ENCODE peak calls at places on chromosomes 11 and 22, in eight cellular contexts. One of them, this sample, is unnamed. For H3K9me3, the result is how much of the 10 kb centered on the place peaks cover.

GRCh38 chr11:33999393-33999792 is 52.1 kb upstream of the CAPRIN1 start:
- DNase-seq in CD8-positive, alpha-beta T cell: no peak
- DNase-seq in prostate gland: no peak
- DNase-seq in small intestine: no peak
- DNase-seq in neural progenitor cell: no peak
- DNase-seq in RWPE2: no peak
- DNase-seq in A549: no peak
- DNase-seq in CD4-positive, CD25-positive, alpha-beta regulatory T cell: no peak
- DNase-seq in this sample: no peak

GRCh38 chr11:71076525-71077304 is 175.7 kb downstream of the SHANK2 start:
- DNase-seq in neural progenitor cell: no peak
- DNase-seq in A549: no peak
- DNase-seq in prostate gland: no peak
- DNase-seq in small intestine: no peak
- DNase-seq in CD8-positive, alpha-beta T cell: no peak
- DNase-seq in RWPE2: no peak
- DNase-seq in CD4-positive, CD25-positive, alpha-beta regulatory T cell: no peak
- DNase-seq in this sample: no peak

GRCh38 chr22:31800065-31800464 is 46.2 kb downstream of the DEPDC5 start:
- DNase-seq in RWPE2: no peak
- DNase-seq in CD8-positive, alpha-beta T cell: no peak
- DNase-seq in prostate gland: no peak
- DNase-seq in CD4-positive, CD25-positive, alpha-beta regulatory T cell: no peak
- DNase-seq in neural progenitor cell: no peak
- DNase-seq in A549: peak
- DNase-seq in small intestine: no peak
- DNase-seq in this sample: no peak

GRCh38 chr11:77401486-77402217 is 72.2 kb downstream of the PAK1 start:
- DNase-seq in neural progenitor cell: no peak
- DNase-seq in small intestine: no peak
- DNase-seq in A549: no peak
- DNase-seq in CD4-positive, CD25-positive, alpha-beta regulatory T cell: no peak
- DNase-seq in CD8-positive, alpha-beta T cell: no peak
- DNase-seq in prostate gland: no peak
- DNase-seq in RWPE2: no peak
- DNase-seq in this sample: no peak

GRCh38 chr11:19953909-19954308 is 206.4 kb downstream of the DBX1 start:
- DNase-seq in RWPE2: no peak
- DNase-seq in small intestine: peak
- DNase-seq in prostate gland: no peak
- DNase-seq in CD8-positive, alpha-beta T cell: no peak
- DNase-seq in CD4-positive, CD25-positive, alpha-beta regulatory T cell: no peak
- DNase-seq in neural progenitor cell: peak
- DNase-seq in A549: peak
- DNase-seq in this sample: no peak

GRCh38 chr11:64438986-64439771 is 80.2 kb downstream of the RPS6KA4 start:
- DNase-seq in CD4-positive, CD25-positive, alpha-beta regulatory T cell: no peak
- DNase-seq in RWPE2: no peak
- DNase-seq in prostate gland: no peak
- DNase-seq in neural progenitor cell: no peak
- DNase-seq in A549: no peak
- DNase-seq in small intestine: no peak
- DNase-seq in CD8-positive, alpha-beta T cell: no peak
- DNase-seq in this sample: no peak

GRCh38 chr11:79396001-79396400 is 44.8 kb downstream of the TENM4 start:
- DNase-seq in A549: no peak
- DNase-seq in RWPE2: no peak
- DNase-seq in CD4-positive, CD25-positive, alpha-beta regulatory T cell: no peak
- DNase-seq in CD8-positive, alpha-beta T cell: no peak
- DNase-seq in prostate gland: no peak
- DNase-seq in neural progenitor cell: no peak
- DNase-seq in small intestine: no peak
- DNase-seq in this sample: no peak

GRCh38 chr22:33923660-33924246 is 3.5 kb upstream of the LARGE1 start:
- DNase-seq in CD4-positive, CD25-positive, alpha-beta regulatory T cell: no peak
- DNase-seq in neural progenitor cell: peak
- DNase-seq in A549: peak
- DNase-seq in CD8-positive, alpha-beta T cell: no peak
- DNase-seq in small intestine: peak
- DNase-seq in RWPE2: no peak
- DNase-seq in prostate gland: peak
- DNase-seq in this sample: no peak

GRCh38 chr11:78952866-78953265 is 378.2 kb upstream of the NARS2 start:
- DNase-seq in RWPE2: no peak
- DNase-seq in neural progenitor cell: no peak
- DNase-seq in CD8-positive, alpha-beta T cell: no peak
- DNase-seq in small intestine: no peak
- DNase-seq in prostate gland: no peak
- DNase-seq in CD4-positive, CD25-positive, alpha-beta regulatory T cell: no peak
- DNase-seq in A549: no peak
- DNase-seq in this sample: no peak

GRCh38 chr22:47366026-47366767 is 603.7 kb downstream of the TBC1D22A start:
- DNase-seq in CD4-positive, CD25-positive, alpha-beta regulatory T cell: no peak
- DNase-seq in RWPE2: no peak
- DNase-seq in A549: no peak
- DNase-seq in small intestine: no peak
- DNase-seq in neural progenitor cell: no peak
- DNase-seq in CD8-positive, alpha-beta T cell: no peak
- DNase-seq in prostate gland: no peak
- DNase-seq in this sample: no peak

GRCh38 chr22:47370448-47371262 is 608.2 kb downstream of the TBC1D22A start:
- DNase-seq in prostate gland: no peak
- DNase-seq in RWPE2: peak
- DNase-seq in small intestine: no peak
- DNase-seq in neural progenitor cell: no peak
- DNase-seq in CD4-positive, CD25-positive, alpha-beta regulatory T cell: no peak
- DNase-seq in CD8-positive, alpha-beta T cell: no peak
- DNase-seq in A549: no peak
- DNase-seq in this sample: no peak

GRCh38 chr22:47369431-47370015 is 607.1 kb downstream of the TBC1D22A start:
- DNase-seq in prostate gland: no peak
- DNase-seq in neural progenitor cell: no peak
- DNase-seq in CD4-positive, CD25-positive, alpha-beta regulatory T cell: no peak
- DNase-seq in RWPE2: peak
- DNase-seq in CD8-positive, alpha-beta T cell: no peak
- DNase-seq in A549: no peak
- DNase-seq in small intestine: no peak
- DNase-seq in this sample: no peak

GRCh38 chr22:47369020-47369419 is 606.6 kb downstream of the TBC1D22A start:
- DNase-seq in CD8-positive, alpha-beta T cell: no peak
- DNase-seq in prostate gland: no peak
- DNase-seq in neural progenitor cell: no peak
- DNase-seq in small intestine: no peak
- DNase-seq in CD4-positive, CD25-positive, alpha-beta regulatory T cell: no peak
- DNase-seq in A549: no peak
- DNase-seq in RWPE2: peak
- DNase-seq in this sample: no peak

GRCh38 chr22:47367107-47367690 is 604.7 kb downstream of the TBC1D22A start:
- DNase-seq in prostate gland: no peak
- DNase-seq in CD8-positive, alpha-beta T cell: no peak
- DNase-seq in neural progenitor cell: no peak
- DNase-seq in A549: no peak
- DNase-seq in small intestine: no peak
- DNase-seq in RWPE2: no peak
- DNase-seq in CD4-positive, CD25-positive, alpha-beta regulatory T cell: no peak
- DNase-seq in this sample: no peak
- H3K9me3 ChIP-seq in prostate gland: under half
- H3K9me3 ChIP-seq in CD8-positive, alpha-beta T cell: under half
- H3K9me3 ChIP-seq in neural progenitor cell: under half
- H3K9me3 ChIP-seq in A549: under half
- H3K9me3 ChIP-seq in small intestine: under half
- H3K9me3 ChIP-seq in RWPE2: under half
- H3K9me3 ChIP-seq in CD4-positive, CD25-positive, alpha-beta regulatory T cell: under half
- H3K9me3 ChIP-seq in this sample: under half

GRCh38 chr22:48826546-48826945 is 1001.1 kb downstream of the BRD1 start:
- DNase-seq in CD8-positive, alpha-beta T cell: no peak
- DNase-seq in neural progenitor cell: no peak
- DNase-seq in small intestine: no peak
- DNase-seq in prostate gland: no peak
- DNase-seq in CD4-positive, CD25-positive, alpha-beta regulatory T cell: no peak
- DNase-seq in A549: no peak
- DNase-seq in RWPE2: no peak
- DNase-seq in this sample: no peak

GRCh38 chr22:48829908-48830307 is 997.8 kb downstream of the BRD1 start:
- DNase-seq in CD4-positive, CD25-positive, alpha-beta regulatory T cell: no peak
- DNase-seq in prostate gland: no peak
- DNase-seq in CD8-positive, alpha-beta T cell: no peak
- DNase-seq in small intestine: no peak
- DNase-seq in RWPE2: no peak
- DNase-seq in neural progenitor cell: no peak
- DNase-seq in A549: no peak
- DNase-seq in this sample: no peak

GRCh38 chr22:48827904-48828555 is 999.6 kb downstream of the BRD1 start:
- DNase-seq in prostate gland: no peak
- DNase-seq in A549: no peak
- DNase-seq in RWPE2: no peak
- DNase-seq in small intestine: no peak
- DNase-seq in CD8-positive, alpha-beta T cell: no peak
- DNase-seq in CD4-positive, CD25-positive, alpha-beta regulatory T cell: no peak
- DNase-seq in neural progenitor cell: no peak
- DNase-seq in this sample: no peak

GRCh38 chr22:48827228-48827810 is 1000.4 kb downstream of the BRD1 start:
- DNase-seq in A549: no peak
- DNase-seq in CD8-positive, alpha-beta T cell: no peak
- DNase-seq in small intestine: no peak
- DNase-seq in CD4-positive, CD25-positive, alpha-beta regulatory T cell: no peak
- DNase-seq in prostate gland: no peak
- DNase-seq in neural progenitor cell: no peak
- DNase-seq in RWPE2: no peak
- DNase-seq in this sample: no peak

DNA sequence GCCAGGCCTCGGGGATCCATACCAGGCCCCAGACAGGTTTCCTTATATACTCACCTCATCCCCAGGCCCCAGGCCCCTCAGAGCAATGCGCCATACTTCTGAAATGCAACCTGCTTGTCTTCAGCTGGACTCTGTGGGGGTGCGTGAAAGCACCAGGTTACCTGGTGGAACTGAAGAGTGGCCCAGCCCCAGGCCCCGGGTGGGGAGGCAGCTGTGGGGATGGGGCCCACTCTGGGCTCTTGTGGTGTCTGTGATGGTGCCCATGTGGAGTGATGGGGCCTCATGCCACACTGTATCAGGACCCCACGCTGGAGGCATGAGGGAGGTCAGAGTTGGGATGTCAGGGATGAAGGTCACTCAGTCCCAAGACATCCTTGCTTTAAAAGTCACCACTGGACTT is 999.0 kb downstream of the BRD1 start:
- DNase-seq in neural progenitor cell: no peak
- DNase-seq in CD8-positive, alpha-beta T cell: no peak
- DNase-seq in prostate gland: no peak
- DNase-seq in small intestine: no peak
- DNase-seq in A549: no peak
- DNase-seq in CD4-positive, CD25-positive, alpha-beta regulatory T cell: no peak
- DNase-seq in RWPE2: no peak
- DNase-seq in this sample: no peak
- H3K9me3 ChIP-seq in neural progenitor cell: under half
- H3K9me3 ChIP-seq in CD8-positive, alpha-beta T cell: under half
- H3K9me3 ChIP-seq in prostate gland: under half
- H3K9me3 ChIP-seq in small intestine: under half
- H3K9me3 ChIP-seq in A549: under half
- H3K9me3 ChIP-seq in CD4-positive, CD25-positive, alpha-beta regulatory T cell: under half
- H3K9me3 ChIP-seq in RWPE2: under half
- H3K9me3 ChIP-seq in this sample: under half

GRCh38 chr22:42986115-42986514 is 28.8 kb downstream of the PACSIN2 start:
- DNase-seq in RWPE2: no peak
- DNase-seq in prostate gland: no peak
- DNase-seq in neural progenitor cell: no peak
- DNase-seq in small intestine: no peak
- DNase-seq in A549: no peak
- DNase-seq in CD8-positive, alpha-beta T cell: no peak
- DNase-seq in CD4-positive, CD25-positive, alpha-beta regulatory T cell: no peak
- DNase-seq in this sample: no peak
- H3K9me3 ChIP-seq in RWPE2: under half
- H3K9me3 ChIP-seq in prostate gland: under half
- H3K9me3 ChIP-seq in neural progenitor cell: under half
- H3K9me3 ChIP-seq in small intestine: under half
- H3K9me3 ChIP-seq in A549: under half
- H3K9me3 ChIP-seq in CD8-positive, alpha-beta T cell: under half
- H3K9me3 ChIP-seq in CD4-positive, CD25-positive, alpha-beta regulatory T cell: under half
- H3K9me3 ChIP-seq in this sample: under half

GRCh38 chr11:54946429-54946828 is 239.8 kb downstream of the OR4A5 start:
- DNase-seq in neural progenitor cell: no peak
- DNase-seq in A549: no peak
- DNase-seq in small intestine: no peak
- DNase-seq in RWPE2: no peak
- DNase-seq in CD4-positive, CD25-positive, alpha-beta regulatory T cell: no peak
- DNase-seq in CD8-positive, alpha-beta T cell: no peak
- DNase-seq in prostate gland: no peak
- DNase-seq in this sample: no peak

DNA sequence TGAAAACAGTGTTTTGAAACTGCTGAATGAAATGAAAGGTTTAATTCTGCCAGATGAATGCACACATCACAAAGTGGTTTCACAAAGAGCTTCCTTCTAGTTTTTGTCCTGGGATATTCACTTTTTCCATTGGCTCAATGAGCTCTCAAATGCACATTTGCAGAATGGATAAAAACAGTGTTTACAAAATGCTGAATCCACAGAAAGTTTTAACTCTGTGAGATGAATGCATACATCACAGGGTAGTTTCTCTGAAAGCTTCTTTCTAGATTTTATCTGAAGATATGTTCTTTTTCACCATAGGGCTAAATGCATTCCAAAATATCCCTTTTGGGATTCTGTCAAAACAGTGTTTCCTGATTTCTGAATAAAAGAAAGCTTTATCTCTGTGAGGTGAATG is 237.6 kb downstream of the OR4A5 start:
- DNase-seq in neural progenitor cell: no peak
- DNase-seq in A549: no peak
- DNase-seq in small intestine: no peak
- DNase-seq in prostate gland: no peak
- DNase-seq in CD4-positive, CD25-positive, alpha-beta regulatory T cell: no peak
- DNase-seq in RWPE2: no peak
- DNase-seq in CD8-positive, alpha-beta T cell: no peak
- DNase-seq in this sample: no peak
- H3K9me3 ChIP-seq in neural progenitor cell: half or more
- H3K9me3 ChIP-seq in A549: under half
- H3K9me3 ChIP-seq in small intestine: under half
- H3K9me3 ChIP-seq in prostate gland: under half
- H3K9me3 ChIP-seq in CD4-positive, CD25-positive, alpha-beta regulatory T cell: under half
- H3K9me3 ChIP-seq in RWPE2: under half
- H3K9me3 ChIP-seq in CD8-positive, alpha-beta T cell: under half
- H3K9me3 ChIP-seq in this sample: under half

GRCh38 chr11:55849037-55849436 is 10.5 kb downstream of the OR5D16 start:
- DNase-seq in small intestine: no peak
- DNase-seq in A549: no peak
- DNase-seq in CD4-positive, CD25-positive, alpha-beta regulatory T cell: no peak
- DNase-seq in RWPE2: no peak
- DNase-seq in CD8-positive, alpha-beta T cell: no peak
- DNase-seq in prostate gland: no peak
- DNase-seq in neural progenitor cell: no peak
- DNase-seq in this sample: no peak
- H3K9me3 ChIP-seq in small intestine: under half
- H3K9me3 ChIP-seq in A549: under half
- H3K9me3 ChIP-seq in CD4-positive, CD25-positive, alpha-beta regulatory T cell: under half
- H3K9me3 ChIP-seq in RWPE2: under half
- H3K9me3 ChIP-seq in CD8-positive, alpha-beta T cell: under half
- H3K9me3 ChIP-seq in prostate gland: under half
- H3K9me3 ChIP-seq in neural progenitor cell: under half
- H3K9me3 ChIP-seq in this sample: under half

DNA sequence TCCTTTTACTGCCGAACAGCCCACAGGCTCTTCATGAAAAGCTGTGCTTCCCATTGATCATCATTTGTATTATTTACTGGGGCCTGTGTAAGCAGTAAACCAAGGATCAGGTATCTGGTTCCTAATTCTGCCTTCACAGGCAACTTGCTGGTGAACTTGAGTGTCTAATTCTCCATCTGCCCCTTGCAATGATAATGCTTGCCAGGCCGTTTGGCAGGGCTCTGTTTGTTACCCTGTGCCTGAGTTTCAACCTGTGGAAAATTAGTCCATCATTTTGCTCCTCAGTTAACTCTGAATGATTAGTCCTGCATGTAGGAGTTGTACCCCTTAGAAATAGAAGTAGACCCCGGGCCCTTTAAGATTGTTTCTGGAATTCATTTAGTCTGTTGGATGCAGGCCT is 298.4 kb upstream of the CADM1 start:
- DNase-seq in small intestine: no peak
- DNase-seq in neural progenitor cell: no peak
- DNase-seq in A549: no peak
- DNase-seq in CD8-positive, alpha-beta T cell: no peak
- DNase-seq in prostate gland: no peak
- DNase-seq in RWPE2: no peak
- DNase-seq in CD4-positive, CD25-positive, alpha-beta regulatory T cell: no peak
- DNase-seq in this sample: no peak
- H3K9me3 ChIP-seq in small intestine: under half
- H3K9me3 ChIP-seq in neural progenitor cell: under half
- H3K9me3 ChIP-seq in A549: under half
- H3K9me3 ChIP-seq in CD8-positive, alpha-beta T cell: under half
- H3K9me3 ChIP-seq in prostate gland: under half
- H3K9me3 ChIP-seq in RWPE2: under half
- H3K9me3 ChIP-seq in CD4-positive, CD25-positive, alpha-beta regulatory T cell: under half
- H3K9me3 ChIP-seq in this sample: under half